ENCODE peak calls at places on chromosomes 1 and 21, in six cellular contexts. K is NCI-H82, R is AG09309, O is tibial nerve, T is fibroblast of lung, A is HT1080. D is an unnamed sample.

GRCh38 chr1:198079432-198079951 is 77.3 kb upstream of the NEK7 start:
- DNase-seq in O (no peak), A (no peak), R (no peak), T (no peak), K (no peak), D (no peak)

GRCh38 chr1:219271914-219272545 is 98.4 kb downstream of the LYPLAL1 start:
- DNase-seq in O (no peak), T (peak), K (no peak), A (peak), R (no peak), D (no peak)

GRCh38 chr21:34748862-34749261 is 80.1 kb downstream of the CLIC6 start:
- DNase-seq in K (no peak), O (no peak), T (no peak), R (no peak), A (no peak), D (no peak)

GRCh38 chr21:35512321-35512720 is 463.2 kb upstream of the RUNX1 start:
- DNase-seq in K (no peak), T (no peak), O (no peak), R (peak), A (no peak), D (peak)

GRCh38 chr1:50605186-50605875 is 182.1 kb upstream of the DMRTA2 start:
- DNase-seq in O (no peak), K (peak), T (peak), A (peak), R (peak), D (peak)

GRCh38 chr1:156284762-156285161 is 637 bp downstream of the TMEM79 start:
- DNase-seq in R (no peak), O (no peak), A (no peak), K (no peak), T (no peak), D (no peak)

GRCh38 chr1:101310484-101310883 is 73.7 kb downstream of the S1PR1 start:
- DNase-seq in O (no peak), A (no peak), R (no peak), T (no peak), K (no peak), D (no peak)

GRCh38 chr1:91511386-91511785 is 10.7 kb downstream of the CDC7 start:
- DNase-seq in T (peak), O (no peak), K (peak), A (no peak), R (peak), D (no peak)

GRCh38 chr1:54376085-54377039 is 29.8 kb downstream of the SSBP3 start:
- DNase-seq in R (no peak), A (no peak), K (peak), O (no peak), T (no peak), D (no peak)

GRCh38 chr1:112255080-112255479 is 140.9 kb upstream of the CTTNBP2NL start:
- DNase-seq in A (peak), O (no peak), T (no peak), R (no peak), K (no peak), D (no peak)

GRCh38 chr1:168114845-168115244 is 21.9 kb downstream of the GPR161 start:
- DNase-seq in T (no peak), A (no peak), O (no peak), R (no peak), K (peak), D (no peak)

GRCh38 chr21:36122977-36123376 is 11.9 kb upstream of the CBR3 start:
- DNase-seq in A (no peak), T (no peak), O (no peak), K (peak), R (no peak), D (no peak)

D was measured in GM04504.